ENCODE peak calls at places on chromosome 18, in ten cellular contexts. J is SK-MEL-5; Y is occipital lobe; U is Caco-2; N is EL; C is Calu3; Q is neural progenitor cell; K is NCI-H345; A is stimulated activated CD4-positive, alpha-beta T cell treated with anti-CD3 and anti-CD28 coated beads, Interleukin-1b, Interleukin-23, amount 100 ng/mL, for 1 hour; X is NCI-H2081. O is an unnamed sample.

GRCh38 chr18:61988100-61988499 is 95.3 kb upstream of the RNF152 start:
- DNase-seq in J (no peak), N (no peak), C (no peak), Y (no peak), K (no peak), U (no peak), A (no peak), Q (no peak), X (no peak), O (no peak)

GRCh38 chr18:24839991-24840390 is 379.6 kb downstream of the HRH4 start:
- DNase-seq in K (no peak), N (no peak), X (no peak), A (no peak), J (no peak), C (no peak), U (no peak), Y (no peak), Q (no peak), O (no peak)

GRCh38 chr18:30616414-30616813 is 426.1 kb downstream of the DSC3 start:
- DNase-seq in K (no peak), U (no peak), A (no peak), C (no peak), J (no peak), Y (no peak), X (no peak), Q (no peak), N (no peak), O (no peak)

GRCh38 chr18:21053127-21053526 is 58.5 kb downstream of the ROCK1 start:
- DNase-seq in Q (no peak), C (no peak), A (no peak), U (no peak), X (no peak), K (no peak), N (peak; percentile 75), Y (no peak), J (no peak), O (peak; percentile 66)

GRCh38 chr18:34901299-34901698 is 139.9 kb upstream of the MAPRE2 start:
- DNase-seq in K (no peak), U (no peak), N (no peak), C (no peak), Y (no peak), Q (no peak), A (no peak), X (no peak), J (peak; percentile 42), O (no peak)

GRCh38 chr18:61551586-61551985 is 218.4 kb downstream of the CDH20 start:
- DNase-seq in A (no peak), Y (no peak), J (peak; percentile 79), X (peak; percentile 72), U (peak; percentile 56), K (peak; percentile 65), N (peak; percentile 80), C (peak; percentile 66), Q (peak; percentile 81), O (peak; percentile 53)

GRCh38 chr18:10134204-10134603 is 220.4 kb downstream of the VAPA start:
- DNase-seq in K (no peak), X (no peak), Y (no peak), J (no peak), N (no peak), Q (no peak), U (no peak), C (no peak), A (no peak), O (no peak)

GRCh38 chr18:22168360-22168921 is 948 bp upstream of the GATA6 start:
- DNase-seq in Y (no peak), K (no peak), A (no peak), Q (peak; percentile 76), C (peak; percentile 57), U (peak; percentile 76), N (peak; percentile 33), J (peak; percentile 38), X (peak; percentile 42), O (peak; percentile 74)

GRCh38 chr18:36493349-36494281 is 196.1 kb downstream of the FHOD3 start:
- DNase-seq in J (no peak), C (no peak), X (no peak), Q (peak; percentile 55), N (no peak), U (peak; percentile 3), Y (no peak), K (no peak), A (no peak), O (no peak)

GRCh38 chr18:379665-380356 is 112.0 kb upstream of the THOC1 start:
- DNase-seq in X (no peak), C (no peak), Y (no peak), U (no peak), N (no peak), Q (no peak), K (no peak), J (no peak), A (no peak), O (peak; percentile 27)

GRCh38 chr18:49731860-49732311 is 81.4 kb downstream of the ACAA2 start:
- DNase-seq in A (no peak), Y (no peak), Q (no peak), X (no peak), J (no peak), U (peak; percentile 55), K (no peak), C (no peak), N (no peak), O (peak; percentile 82)